ENCODE peak calls at places on chromosome 14, in eight cellular contexts. B is fibroblast of the conjunctiva, C is memory B cell, X is Calu3, R is AG10803, Y is amygdala, F is renal cortical epithelial cell, J is cardiac septum. U is an unnamed sample.

GRCh38 chr14:95388699-95389098 is 69.0 kb upstream of the CLMN start:
- DNase-seq in B (no peak), C (no peak), X (no peak), R (no peak), Y (no peak), F (peak), J (no peak), U (no peak)

GRCh38 chr14:23559010-23559920 is 3.2 kb downstream of the THTPA start:
- DNase-seq in B (peak), C (peak), X (peak), R (peak), Y (peak), F (peak), J (no peak), U (no peak)

GRCh38 chr14:31270196-31270772 is 62.7 kb upstream of the HECTD1 start:
- DNase-seq in B (no peak), C (no peak), X (peak), R (no peak), Y (no peak), F (no peak), J (no peak), U (no peak)

GRCh38 chr14:103255555-103255954 is 78.5 kb upstream of the EIF5 start:
- DNase-seq in B (no peak), C (no peak), X (peak), R (no peak), Y (no peak), F (no peak), J (no peak), U (no peak)

GRCh38 chr14:63603749-63604277 is 37.9 kb downstream of the WDR89 start:
- DNase-seq in B (no peak), C (no peak), X (no peak), R (no peak), Y (no peak), F (peak), J (no peak), U (no peak)

GRCh38 chr14:92461891-92462290 is 51.7 kb upstream of the RIN3 start:
- DNase-seq in B (no peak), C (no peak), X (no peak), R (no peak), Y (no peak), F (no peak), J (no peak), U (no peak)

GRCh38 chr14:104882325-104882973 is 17.4 kb downstream of the CEP170B start:
- DNase-seq in B (no peak), C (no peak), X (peak), R (no peak), Y (no peak), F (peak), J (no peak), U (peak)

GRCh38 chr14:52781629-52782028 is 9.8 kb downstream of the GNPNAT1 start:
- DNase-seq in B (no peak), C (no peak), X (no peak), R (no peak), Y (no peak), F (no peak), J (no peak), U (no peak)

GRCh38 chr14:54805080-54805479 is 97.5 kb downstream of the GCH1 start:
- DNase-seq in B (no peak), C (no peak), X (no peak), R (peak), Y (no peak), F (no peak), J (peak), U (no peak)

GRCh38 chr14:93133476-93133875 is 17.8 kb upstream of the ITPK1 start:
- DNase-seq in B (peak), C (no peak), X (no peak), R (peak), Y (no peak), F (no peak), J (no peak), U (no peak)

GRCh38 chr14:28635387-28635786 is 131.2 kb upstream of the FOXG1 start:
- DNase-seq in B (peak), C (no peak), X (peak), R (peak), Y (no peak), F (peak), J (no peak), U (no peak)

GRCh38 chr14:105492051-105492965 is 1.3 kb downstream of the TEDC1 start:
- DNase-seq in B (no peak), C (no peak), X (no peak), R (no peak), Y (no peak), F (no peak), J (no peak), U (no peak)

GRCh38 chr14:91207008-91207407 is 37.5 kb downstream of the GPR68 start:
- DNase-seq in B (no peak), C (no peak), X (no peak), R (no peak), Y (no peak), F (no peak), J (no peak), U (no peak)

GRCh38 chr14:97536421-97536820 is 739.2 kb downstream of the VRK1 start:
- DNase-seq in B (no peak), C (no peak), X (no peak), R (no peak), Y (no peak), F (no peak), J (no peak), U (no peak)

GRCh38 chr14:95432152-95433093 is 84.0 kb downstream of the SYNE3 start:
- DNase-seq in B (peak), C (no peak), X (peak), R (peak), Y (peak), F (peak), J (no peak), U (peak)

GRCh38 chr14:77151245-77151644 is 9.7 kb upstream of the ZDHHC22 start:
- DNase-seq in B (no peak), C (no peak), X (peak), R (no peak), Y (no peak), F (no peak), J (no peak), U (no peak)

GRCh38 chr14:47826809-47827208 is 151.4 kb upstream of the MDGA2 start:
- DNase-seq in B (no peak), C (no peak), X (no peak), R (no peak), Y (no peak), F (no peak), J (no peak), U (no peak)

GRCh38 chr14:30525833-30526232 is 33.1 kb upstream of the G2E3 start:
- DNase-seq in B (peak), C (no peak), X (no peak), R (peak), Y (no peak), F (no peak), J (no peak), U (no peak)

GRCh38 chr14:90419200-90419599 is 22.4 kb downstream of the CALM1 start:
- DNase-seq in B (peak), C (no peak), X (peak), R (peak), Y (peak), F (peak), J (peak), U (peak)

GRCh38 chr14:105116451-105117256 is 51.4 kb upstream of the GPR132 start:
- DNase-seq in B (no peak), C (no peak), X (no peak), R (no peak), Y (no peak), F (no peak), J (peak), U (no peak)

GRCh38 chr14:88322505-88323085 is 474 bp downstream of the KCNK10 start:
- DNase-seq in B (no peak), C (no peak), X (no peak), R (no peak), Y (no peak), F (no peak), J (no peak), U (no peak)

GRCh38 chr14:89252887-89253532 is 164.0 kb downstream of the FOXN3 start:
- DNase-seq in B (no peak), C (no peak), X (no peak), R (no peak), Y (no peak), F (no peak), J (no peak), U (no peak)

GRCh38 chr14:34283590-34283989 is 178.4 kb downstream of the SPTSSA start:
- DNase-seq in B (no peak), C (no peak), X (no peak), R (no peak), Y (no peak), F (no peak), J (no peak), U (no peak)

GRCh38 chr14:75428230-75429104 is 645 bp downstream of the JDP2 start:
- DNase-seq in B (no peak), C (no peak), X (peak), R (peak), Y (peak), F (no peak), J (peak), U (no peak)

GRCh38 chr14:64873506-64874220 is 6.0 kb downstream of the SPTB start:
- DNase-seq in B (no peak), C (no peak), X (no peak), R (peak), Y (no peak), F (no peak), J (no peak), U (no peak)

GRCh38 chr14:98900721-98901272 is 371.2 kb downstream of the BCL11B start:
- DNase-seq in B (no peak), C (no peak), X (no peak), R (peak), Y (no peak), F (no peak), J (peak), U (no peak)

GRCh38 chr14:55840821-55841220 is 260.8 kb downstream of the KTN1 start:
- DNase-seq in B (no peak), C (no peak), X (no peak), R (no peak), Y (no peak), F (no peak), J (no peak), U (no peak)

GRCh38 chr14:54881235-54881760 is 21.3 kb downstream of the GCH1 start:
- DNase-seq in B (peak), C (no peak), X (no peak), R (peak), Y (no peak), F (no peak), J (no peak), U (peak)

GRCh38 chr14:102761206-102761605 is 16.0 kb upstream of the TRAF3 start:
- DNase-seq in B (no peak), C (no peak), X (no peak), R (no peak), Y (no peak), F (no peak), J (no peak), U (no peak)

GRCh38 chr14:81164167-81164774 is 56.5 kb downstream of the GTF2A1 start:
- DNase-seq in B (peak), C (no peak), X (peak), R (peak), Y (no peak), F (peak), J (no peak), U (peak)

GRCh38 chr14:67622675-67623074 is 3.0 kb downstream of the ARG2 start:
- DNase-seq in B (no peak), C (no peak), X (no peak), R (peak), Y (no peak), F (peak), J (no peak), U (peak)

GRCh38 chr14:61452452-61452851 is 131.1 kb downstream of the PRKCH start:
- DNase-seq in B (no peak), C (no peak), X (no peak), R (no peak), Y (no peak), F (no peak), J (no peak), U (no peak)

GRCh38 chr14:19823765-19824164 is 20.2 kb downstream of the OR4N2 start:
- DNase-seq in B (no peak), C (no peak), X (no peak), R (no peak), Y (no peak), F (no peak), J (no peak), U (peak)

GRCh38 chr14:61992139-61992538 is 229.9 kb downstream of the SNAPC1 start:
- DNase-seq in B (no peak), C (no peak), X (no peak), R (no peak), Y (no peak), F (no peak), J (no peak), U (no peak)

GRCh38 chr14:50242566-50243288 is 11.3 kb upstream of the SOS2 start:
- DNase-seq in B (no peak), C (no peak), X (no peak), R (no peak), Y (no peak), F (peak), J (no peak), U (no peak)

GRCh38 chr14:88004637-88005036 is 298 bp upstream of the GPR65 start:
- DNase-seq in B (no peak), C (no peak), X (no peak), R (no peak), Y (no peak), F (no peak), J (no peak), U (no peak)

GRCh38 chr14:27559848-27560247 is 962.0 kb upstream of the NOVA1 start:
- DNase-seq in B (no peak), C (no peak), X (no peak), R (no peak), Y (no peak), F (no peak), J (no peak), U (no peak)

GRCh38 chr14:24056800-24057184 is 5.0 kb downstream of the CARMIL3 start:
- DNase-seq in B (no peak), C (no peak), X (no peak), R (no peak), Y (no peak), F (no peak), J (peak), U (no peak)

GRCh38 chr14:33280646-33281045 is 342.0 kb downstream of the NPAS3 start:
- DNase-seq in B (peak), C (no peak), X (no peak), R (peak), Y (no peak), F (peak), J (no peak), U (peak)

U was measured in kidney glomerular epithelial cell.